ENCODE peak calls at places on chromosome 18, in nine cellular contexts. X is NCI-H774; V is T-helper 2 cell; W is GM23248; I is nucleus accumbens; F is effector memory CD8-positive, alpha-beta T cell; H is activated CD8-positive, alpha-beta T cell treated with anti-CD3 and anti-CD28 coated beads for 36 hours; N is ureter; G is HS-5. O is an unnamed sample.

GRCh38 chr18:7987284-7987976 is 420.3 kb downstream of the PTPRM start:
- DNase-seq in F (no peak), V (no peak), G (peak; percentile 43), X (no peak), W (peak; percentile 82), I (no peak), N (no peak), H (no peak), O (no peak)

GRCh38 chr18:79241755-79242154 is 154.0 kb upstream of the NFATC1 start:
- DNase-seq in H (no peak), W (no peak), N (no peak), V (no peak), X (peak; percentile 41), G (no peak), I (no peak), F (no peak), O (no peak)

GRCh38 chr18:76558881-76559667 is 64.0 kb upstream of the ZNF516 start:
- DNase-seq in G (no peak), H (no peak), F (no peak), V (no peak), W (peak; percentile 19), N (peak; percentile 44), I (no peak), X (peak; percentile 23), O (no peak)

GRCh38 chr18:68417166-68417776 is 297.6 kb downstream of the TMX3 start:
- DNase-seq in W (peak; percentile 51), V (no peak), X (peak; percentile 6), N (no peak), H (no peak), F (no peak), G (no peak), I (no peak), O (no peak)

GRCh38 chr18:42730272-42730671 is 385.2 kb downstream of the RIT2 start:
- DNase-seq in X (no peak), F (no peak), I (no peak), W (peak; percentile 32), G (no peak), N (no peak), H (no peak), V (no peak), O (no peak)

GRCh38 chr18:46916551-46917107 is 678 bp downstream of the PIAS2 start:
- DNase-seq in G (no peak), F (peak; percentile 43), W (peak; percentile 61), I (no peak), V (no peak), H (peak; percentile 49), N (no peak), X (no peak), O (no peak)

GRCh38 chr18:59222341-59222740 is 2.4 kb downstream of the GRP start:
- DNase-seq in X (no peak), W (no peak), H (no peak), G (no peak), N (no peak), I (no peak), V (no peak), F (no peak), O (no peak)

GRCh38 chr18:3794537-3795348 is 344.8 kb downstream of the TGIF1 start:
- DNase-seq in X (no peak), F (no peak), I (no peak), W (peak; percentile 93), N (no peak), V (no peak), H (peak; percentile 27), G (peak; percentile 91), O (peak; percentile 30)

GRCh38 chr18:41324020-41324791 is 630.8 kb upstream of the PIK3C3 start:
- DNase-seq in F (no peak), I (no peak), G (peak; percentile 29), V (no peak), N (no peak), W (peak; percentile 29), H (no peak), X (no peak), O (no peak)

GRCh38 chr18:45167631-45168225 is 447.5 kb upstream of the SLC14A2 start:
- DNase-seq in X (no peak), N (no peak), W (peak; percentile 87), H (no peak), F (no peak), V (no peak), G (peak; percentile 66), I (no peak), O (no peak)

GRCh38 chr18:22985250-22985649 is 52.1 kb downstream of the RBBP8 start:
- DNase-seq in N (no peak), X (no peak), G (no peak), F (no peak), I (no peak), W (no peak), H (no peak), V (no peak), O (no peak)

GRCh38 chr18:58755304-58756010 is 84.2 kb downstream of the MALT1 start:
- DNase-seq in F (no peak), H (peak; percentile 75), V (no peak), I (no peak), N (no peak), X (no peak), G (no peak), W (no peak), O (no peak)

GRCh38 chr18:59787998-59788875 is 91.0 kb upstream of the CCBE1 start:
- DNase-seq in H (no peak), X (no peak), N (no peak), I (no peak), V (no peak), F (no peak), W (peak; percentile 77), G (peak; percentile 58), O (no peak)

GRCh38 chr18:30183766-30184165 is 858.8 kb downstream of the DSC3 start:
- DNase-seq in W (no peak), N (no peak), F (no peak), G (no peak), I (no peak), V (no peak), H (no peak), X (no peak), O (no peak)

O was measured in body of pancreas.